ENCODE peak calls at places on chromosomes 11 and 22, in eight cellular contexts. C, P, K, J, Z, A, S and F are unnamed samples.

GRCh38 chr11:75850787-75851186 is 35.8 kb downstream of the UVRAG start:
- DNase-seq in C (no peak), P (no peak), K (no peak), J (no peak), Z (no peak), A (no peak), S (no peak), F (peak; percentile 54)

GRCh38 chr11:33651555-33651954 is 49.1 kb downstream of the C11orf91 start:
- DNase-seq in C (no peak), P (no peak), K (no peak), J (no peak), Z (no peak), A (no peak), S (no peak), F (no peak)

GRCh38 chr11:61075891-61076290 is 26.4 kb upstream of the CD5 start:
- DNase-seq in C (peak; percentile 71), P (no peak), K (no peak), J (no peak), Z (peak; percentile 26), A (no peak), S (no peak), F (no peak)

GRCh38 chr11:9821008-9821752 is 157.3 kb downstream of the SWAP70 start:
- DNase-seq in C (no peak), P (no peak), K (no peak), J (no peak), Z (no peak), A (no peak), S (no peak), F (no peak)

GRCh38 chr11:77557553-77557952 is 32.2 kb upstream of the AQP11 start:
- DNase-seq in C (peak; percentile 16), P (no peak), K (no peak), J (no peak), Z (peak; percentile 42), A (no peak), S (no peak), F (no peak)

GRCh38 chr22:20298110-20298802 is 21.6 kb downstream of the DGCR6L start:
- DNase-seq in C (no peak), P (no peak), K (no peak), J (no peak), Z (no peak), A (no peak), S (no peak), F (no peak)

GRCh38 chr11:109970516-109971183 is 122.5 kb upstream of the ZC3H12C start:
- DNase-seq in C (no peak), P (no peak), K (no peak), J (no peak), Z (no peak), A (no peak), S (no peak), F (no peak)

GRCh38 chr11:10160350-10160749 is 133.7 kb downstream of the SBF2 start:
- DNase-seq in C (no peak), P (no peak), K (no peak), J (no peak), Z (no peak), A (no peak), S (no peak), F (no peak)

GRCh38 chr22:44758354-44758969 is 6.1 kb downstream of the ARHGAP8 start:
- DNase-seq in C (peak; percentile 10), P (no peak), K (no peak), J (no peak), Z (peak; percentile 53), A (no peak), S (no peak), F (no peak)

GRCh38 chr11:112085822-112086421 is 634 bp downstream of the TIMM8B start:
- DNase-seq in C (peak; percentile 29), P (no peak), K (no peak), J (no peak), Z (peak; percentile 56), A (no peak), S (no peak), F (peak; percentile 27)

GRCh38 chr22:46457502-46458488 is 79.6 kb downstream of the CELSR1 start:
- DNase-seq in C (peak; percentile 42), P (no peak), K (no peak), J (peak; percentile 49), Z (peak; percentile 36), A (no peak), S (no peak), F (no peak)

GRCh38 chr11:124581817-124582216 is 12.0 kb downstream of the OR8A1 start:
- DNase-seq in C (no peak), P (no peak), K (no peak), J (no peak), Z (peak; percentile 7), A (no peak), S (no peak), F (no peak)

GRCh38 chr11:118625036-118625690 is 17.7 kb downstream of the PHLDB1 start:
- DNase-seq in C (no peak), P (no peak), K (no peak), J (no peak), Z (peak; percentile 61), A (peak; percentile 66), S (peak; percentile 37), F (peak; percentile 81)